ENCODE peak calls at places on chromosomes 7 and 10, in ten cellular contexts. C is uterus, A is heart left ventricle, Z is ovary, L is testis, Y is gastrocnemius medialis, R is suprapubic skin, I is vagina, H is stomach, S is Peyer's patch. N is an unnamed sample. For H3K9me3, the result is how much of the 10 kb centered on the place peaks cover.

GRCh38 chr7:131016230-131016629 is 282.2 kb upstream of the KLF14 start:
- DNase-seq in C (no peak), A (no peak), Z (no peak), L (no peak), Y (no peak), R (no peak), I (no peak), H (no peak), S (no peak), N (no peak)

GRCh38 chr10:124632064-124632531 is 112.1 kb downstream of the FAM53B start:
- DNase-seq in C (peak), A (peak), Z (peak), L (peak), Y (peak), R (no peak), I (no peak), H (peak), S (no peak), N (peak)

GRCh38 chr10:110522365-110522988 is 24.8 kb downstream of the DUSP5 start:
- DNase-seq in C (no peak), A (no peak), Z (no peak), L (no peak), Y (no peak), R (no peak), I (no peak), H (no peak), S (no peak), N (no peak)

GRCh38 chr7:112143567-112143966 is 62.6 kb downstream of the DOCK4 start:
- DNase-seq in C (no peak), A (peak), Z (no peak), L (no peak), Y (no peak), R (no peak), I (no peak), H (no peak), S (no peak), N (no peak)

GRCh38 chr10:43204943-43205671 is 61.8 kb downstream of the RASGEF1A start:
- DNase-seq in C (no peak), A (peak), Z (peak), L (peak), Y (no peak), R (peak), I (peak), H (peak), S (peak), N (peak)

GRCh38 chr7:117061751-117062150 is 108.5 kb downstream of the ST7 start:
- DNase-seq in C (no peak), A (no peak), Z (no peak), L (no peak), Y (no peak), R (no peak), I (no peak), H (no peak), S (no peak), N (no peak)

GRCh38 chr10:60350400-60350799 is 39.3 kb downstream of the ANK3 start:
- DNase-seq in C (no peak), A (no peak), Z (no peak), L (no peak), Y (no peak), R (no peak), I (no peak), H (no peak), S (no peak), N (no peak)

GRCh38 chr7:106022193-106022821 is 59.2 kb downstream of the CDHR3 start:
- DNase-seq in C (no peak), A (no peak), Z (no peak), L (no peak), Y (no peak), R (no peak), I (no peak), H (peak), S (peak), N (no peak)

GRCh38 chr10:14673189-14673947 is 101.3 kb downstream of the FAM107B start:
- DNase-seq in C (no peak), A (no peak), Z (no peak), L (no peak), Y (no peak), R (no peak), I (no peak), H (no peak), S (no peak), N (no peak)

GRCh38 chr10:90945496-90946070 is 24.7 kb upstream of the ANKRD1 start:
- DNase-seq in C (no peak), A (no peak), Z (no peak), L (peak), Y (no peak), R (no peak), I (no peak), H (no peak), S (no peak), N (no peak)

GRCh38 chr7:48992816-48993215 is 68.5 kb downstream of the CDC14C start:
- DNase-seq in C (no peak), A (no peak), Z (no peak), L (no peak), Y (no peak), R (no peak), I (no peak), H (no peak), S (no peak), N (no peak)

GRCh38 chr7:144842377-144842851 is 6.6 kb upstream of the TPK1 start:
- DNase-seq in C (no peak), A (peak), Z (no peak), L (no peak), Y (no peak), R (no peak), I (no peak), H (peak), S (peak), N (no peak)

GRCh38 chr7:110786576-110786975 is 304.4 kb upstream of the LRRN3 start:
- DNase-seq in C (no peak), A (no peak), Z (no peak), L (no peak), Y (no peak), R (no peak), I (no peak), H (no peak), S (no peak), N (no peak)

GRCh38 chr7:17844514-17845196 is 95.6 kb downstream of the SNX13 start:
- DNase-seq in C (no peak), A (no peak), Z (no peak), L (no peak), Y (no peak), R (no peak), I (no peak), H (no peak), S (no peak), N (no peak)

GRCh38 chr7:35975851-35976454 is 175.1 kb downstream of the SEPTIN7 start:
- DNase-seq in C (no peak), A (no peak), Z (no peak), L (peak), Y (no peak), R (no peak), I (no peak), H (no peak), S (no peak), N (no peak)

GRCh38 chr10:75744242-75744641 is 312.8 kb downstream of the LRMDA start:
- DNase-seq in C (no peak), A (no peak), Z (no peak), L (no peak), Y (no peak), R (no peak), I (no peak), H (no peak), S (no peak), N (no peak)

GRCh38 chr7:156764016-156764669 is 123.6 kb downstream of the RNF32 start:
- DNase-seq in C (peak), A (peak), Z (peak), L (peak), Y (no peak), R (no peak), I (no peak), H (peak), S (no peak), N (peak)

GRCh38 chr7:82446897-82447296 is 3.3 kb upstream of the CACNA2D1 start:
- DNase-seq in C (no peak), A (no peak), Z (no peak), L (no peak), Y (no peak), R (no peak), I (no peak), H (no peak), S (no peak), N (no peak)

GRCh38 chr7:138926241-138926612 is 55.0 kb downstream of the KIAA1549 start:
- DNase-seq in C (no peak), A (no peak), Z (no peak), L (no peak), Y (no peak), R (no peak), I (no peak), H (no peak), S (no peak), N (no peak)

GRCh38 chr7:26166681-26167266 is 14.8 kb downstream of the NFE2L3 start:
- DNase-seq in C (no peak), A (no peak), Z (no peak), L (no peak), Y (no peak), R (no peak), I (no peak), H (no peak), S (no peak), N (no peak)

GRCh38 chr7:5424689-5425506 is 1.3 kb upstream of the TNRC18 start:
- DNase-seq in C (peak), A (peak), Z (peak), L (peak), Y (no peak), R (no peak), I (no peak), H (peak), S (no peak), N (peak)

GRCh38 chr7:123060446-123060845 is 64.9 kb upstream of the TAS2R16 start:
- DNase-seq in C (no peak), A (no peak), Z (no peak), L (no peak), Y (no peak), R (no peak), I (no peak), H (no peak), S (no peak), N (no peak)

GRCh38 chr7:537911-538634 is 18.4 kb upstream of the PDGFA start:
- DNase-seq in C (peak), A (peak), Z (no peak), L (peak), Y (no peak), R (no peak), I (no peak), H (peak), S (no peak), N (no peak)

GRCh38 chr7:116999316-116999715 is 46.0 kb downstream of the ST7 start:
- DNase-seq in C (no peak), A (no peak), Z (no peak), L (no peak), Y (no peak), R (no peak), I (no peak), H (no peak), S (no peak), N (no peak)

GRCh38 chr10:70575486-70575873 is 27.1 kb downstream of the PRF1 start:
- DNase-seq in C (no peak), A (peak), Z (peak), L (peak), Y (no peak), R (no peak), I (no peak), H (no peak), S (no peak), N (no peak)

GRCh38 chr10:3364768-3365480 is 192.3 kb upstream of the PITRM1 start:
- DNase-seq in C (no peak), A (no peak), Z (no peak), L (no peak), Y (no peak), R (no peak), I (no peak), H (no peak), S (no peak), N (no peak)

GRCh38 chr10:129880191-129880590 is 83.9 kb downstream of the EBF3 start:
- DNase-seq in C (no peak), A (no peak), Z (no peak), L (no peak), Y (no peak), R (no peak), I (no peak), H (no peak), S (no peak), N (no peak)

GRCh38 chr10:21516270-21517131 is 9.0 kb downstream of the SKIDA1 start:
- DNase-seq in C (peak), A (peak), Z (peak), L (peak), Y (peak), R (peak), I (no peak), H (peak), S (no peak), N (peak)

GRCh38 chr7:38660427-38661099 is 29.4 kb upstream of the AMPH start:
- DNase-seq in C (no peak), A (peak), Z (no peak), L (peak), Y (no peak), R (no peak), I (no peak), H (no peak), S (no peak), N (peak)

GRCh38 chr10:127368937-127369336 is 172.5 kb upstream of the INSYN2A start:
- DNase-seq in C (no peak), A (no peak), Z (no peak), L (no peak), Y (no peak), R (no peak), I (no peak), H (no peak), S (no peak), N (no peak)

GRCh38 chr7:129066290-129067131 is 11.6 kb upstream of the TNPO3 start:
- DNase-seq in C (no peak), A (no peak), Z (no peak), L (no peak), Y (no peak), R (no peak), I (no peak), H (no peak), S (no peak), N (no peak)

GRCh38 chr10:15813415-15813814 is 46.9 kb downstream of the MINDY3 start:
- DNase-seq in C (no peak), A (no peak), Z (no peak), L (no peak), Y (no peak), R (no peak), I (no peak), H (no peak), S (no peak), N (no peak)

GRCh38 chr10:69866688-69867461 is 65.2 kb downstream of the COL13A1 start:
- DNase-seq in C (peak), A (peak), Z (peak), L (peak), Y (no peak), R (no peak), I (no peak), H (peak), S (no peak), N (no peak)

GRCh38 chr7:1928555-1929348 is 258.7 kb downstream of the ELFN1 start:
- DNase-seq in C (no peak), A (no peak), Z (no peak), L (no peak), Y (no peak), R (no peak), I (no peak), H (peak), S (no peak), N (peak)
- TF ChIP-seq POLR2A in C (no peak), A (no peak), Z (no peak), L (no peak), Y (no peak), R (no peak), I (no peak), H (peak), S (no peak), N (peak)

GRCh38 chr7:67522504-67522903 is 525.9 kb downstream of the TYW1 start:
- DNase-seq in C (no peak), A (no peak), Z (no peak), L (no peak), Y (no peak), R (no peak), I (no peak), H (no peak), S (no peak), N (no peak)
- H3K9me3 ChIP-seq in C (under half), A (under half), Z (under half), L (under half), Y (under half), R (under half), I (under half), H (under half), S (under half), N (under half)

GRCh38 chr7:73830618-73830871 is 251 bp upstream of the CLDN4 start:
- DNase-seq in C (no peak), A (no peak), Z (no peak), L (no peak), Y (no peak), R (no peak), I (no peak), H (no peak), S (no peak), N (no peak)

GRCh38 chr7:73831656-73832579 is 1.1 kb downstream of the CLDN4 start:
- DNase-seq in C (no peak), A (no peak), Z (no peak), L (peak), Y (no peak), R (no peak), I (no peak), H (peak), S (no peak), N (no peak)

GRCh38 chr7:73829921-73830617 is 727 bp upstream of the CLDN4 start:
- DNase-seq in C (no peak), A (no peak), Z (no peak), L (no peak), Y (no peak), R (no peak), I (no peak), H (no peak), S (no peak), N (no peak)

GRCh38 chr7:73829505-73829904 is 1.3 kb upstream of the CLDN4 start:
- DNase-seq in C (no peak), A (no peak), Z (no peak), L (no peak), Y (no peak), R (no peak), I (no peak), H (no peak), S (no peak), N (no peak)

GRCh38 chr7:73830872-73831655 is at the start of gene CLDN4:
- DNase-seq in C (no peak), A (no peak), Z (no peak), L (no peak), Y (no peak), R (peak), I (no peak), H (peak), S (no peak), N (no peak)
- TF ChIP-seq POLR2A in C (peak), A (no peak), Z (no peak), L (no peak), Y (no peak), R (peak), I (no peak), H (peak), S (peak), N (no peak)

DNA sequence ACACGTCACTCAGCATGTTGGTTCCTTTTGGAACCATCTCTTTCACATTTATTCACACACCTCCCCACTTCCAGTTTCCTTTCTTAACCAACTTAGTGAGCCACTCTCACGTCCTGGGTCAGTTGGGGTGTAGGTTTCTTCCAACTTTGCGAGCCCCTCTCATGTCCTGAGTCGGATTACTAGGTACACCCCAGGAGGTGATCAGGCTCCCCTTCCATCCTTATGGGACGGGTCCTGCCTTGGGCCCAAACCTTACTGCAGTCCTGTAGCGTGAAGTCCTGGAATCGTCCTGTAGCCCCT is 7.7 kb downstream of the ERV3-1 start:
- DNase-seq in C (no peak), A (no peak), Z (no peak), L (no peak), Y (no peak), R (no peak), I (no peak), H (no peak), S (no peak), N (no peak)
- H3K9me3 ChIP-seq in C (under half), A (under half), Z (under half), L (under half), Y (under half), R (under half), I (under half), H (under half), S (under half), N (under half)

DNA sequence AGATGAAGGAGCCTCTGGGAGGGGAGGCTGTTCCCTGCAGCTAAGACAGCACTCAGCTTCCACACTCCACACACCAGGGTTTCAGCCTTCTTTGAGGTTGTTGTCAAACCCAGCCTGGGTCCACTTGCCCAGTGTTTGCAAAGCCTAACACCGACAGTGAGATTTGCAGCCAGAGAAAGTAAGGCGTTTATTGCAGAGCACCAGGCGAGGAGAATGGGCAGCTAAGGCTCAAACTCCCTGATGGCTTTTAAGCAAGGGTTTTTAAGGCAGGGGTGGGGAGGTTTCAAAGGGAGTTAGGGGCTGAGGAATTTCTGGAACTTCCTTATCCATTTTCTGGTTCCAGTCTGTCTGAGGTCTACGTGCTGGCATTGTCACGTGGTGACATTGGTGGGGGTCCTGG is 4.7 kb upstream of the ZNF775 start:
- DNase-seq in C (no peak), A (no peak), Z (no peak), L (no peak), Y (no peak), R (no peak), I (no peak), H (no peak), S (no peak), N (no peak)
- TF ChIP-seq POLR2A in C (no peak), A (no peak), Z (no peak), L (no peak), Y (no peak), R (no peak), I (no peak), H (no peak), S (no peak), N (no peak)

GRCh38 chr7:3937564-3937963 is 636.5 kb downstream of the SDK1 start:
- DNase-seq in C (no peak), A (no peak), Z (no peak), L (no peak), Y (no peak), R (no peak), I (no peak), H (no peak), S (no peak), N (no peak)

GRCh38 chr7:3943779-3944520 is 642.9 kb downstream of the SDK1 start:
- DNase-seq in C (no peak), A (no peak), Z (no peak), L (no peak), Y (no peak), R (no peak), I (no peak), H (no peak), S (no peak), N (no peak)

GRCh38 chr7:3937146-3937545 is 636.1 kb downstream of the SDK1 start:
- DNase-seq in C (no peak), A (no peak), Z (no peak), L (no peak), Y (no peak), R (no peak), I (no peak), H (no peak), S (no peak), N (no peak)

GRCh38 chr7:3943265-3943664 is 642.2 kb downstream of the SDK1 start:
- DNase-seq in C (no peak), A (no peak), Z (no peak), L (no peak), Y (no peak), R (no peak), I (no peak), H (no peak), S (no peak), N (no peak)

GRCh38 chr7:3942778-3943177 is 641.7 kb downstream of the SDK1 start:
- DNase-seq in C (no peak), A (no peak), Z (no peak), L (no peak), Y (no peak), R (no peak), I (no peak), H (no peak), S (no peak), N (no peak)
- H3K9me3 ChIP-seq in C (under half), A (under half), Z (under half), L (under half), Y (under half), R (under half), I (under half), H (under half), S (under half), N (under half)

DNA sequence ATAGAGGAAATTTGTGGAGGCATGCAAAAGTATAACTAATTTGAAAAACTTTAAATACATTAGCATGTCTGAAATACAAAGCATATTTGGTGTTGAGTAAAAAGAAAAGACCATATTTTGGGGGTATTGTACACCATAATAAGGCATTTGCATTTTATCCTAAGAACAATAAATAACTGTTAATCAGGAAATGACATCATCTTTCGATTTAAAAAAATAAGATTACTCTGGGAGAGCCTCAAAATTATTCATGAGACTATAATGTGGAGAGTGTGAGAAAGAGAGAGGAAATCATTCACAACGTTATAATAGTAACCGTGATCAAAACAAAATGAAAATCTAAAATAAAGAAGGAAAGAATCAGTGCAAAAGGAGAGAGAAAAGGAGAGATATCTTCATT is 712.3 kb upstream of the POT1 start:
- DNase-seq in C (no peak), A (no peak), Z (no peak), L (no peak), Y (no peak), R (no peak), I (no peak), H (no peak), S (no peak), N (no peak)
- TF ChIP-seq POLR2A in C (no peak), A (no peak), Z (no peak), L (no peak), Y (no peak), R (no peak), I (no peak), H (no peak), S (no peak), N (no peak)

GRCh38 chr7:63113713-63114285 is 884.9 kb upstream of the ZNF722 start:
- DNase-seq in C (no peak), A (no peak), Z (no peak), L (no peak), Y (no peak), R (no peak), I (no peak), H (no peak), S (no peak), N (no peak)
- H3K9me3 ChIP-seq in C (under half), A (under half), Z (under half), L (under half), Y (under half), R (under half), I (under half), H (under half), S (under half), N (under half)

GRCh38 chr10:38094158-38094922 is at the start of gene ZNF37A:
- DNase-seq in C (peak), A (peak), Z (peak), L (peak), Y (peak), R (peak), I (no peak), H (peak), S (peak), N (peak)
- TF ChIP-seq POLR2A in C (peak), A (peak), Z (no peak), L (no peak), Y (peak), R (no peak), I (no peak), H (no peak), S (peak), N (peak)

GRCh38 chr10:10165415-10165814 is 852.3 kb upstream of the CELF2 start:
- DNase-seq in C (no peak), A (no peak), Z (no peak), L (no peak), Y (no peak), R (no peak), I (no peak), H (no peak), S (no peak), N (no peak)
- H3K9me3 ChIP-seq in C (under half), A (under half), Z (under half), L (under half), Y (under half), R (under half), I (under half), H (under half), S (under half), N (under half)

N was measured in right lobe of liver.